ENCODE peak calls at places on chromosomes 1 and 21, in nine cellular contexts. One of them, this sample, is unnamed.

GRCh38 chr1:75614455-75615379 is 3.8 kb upstream of the SLC44A5 start:
- DNase-seq in HCT116: peak; percentile 19
- DNase-seq in GM23248: peak; percentile 50
- DNase-seq in GM23338: peak; percentile 93
- DNase-seq in hepatocyte: peak; percentile 77
- DNase-seq in PC-3: peak; percentile 11
- DNase-seq in MM.1S: peak; percentile 79
- DNase-seq in SK-N-SH: peak; percentile 86
- DNase-seq in neural progenitor cell: peak; percentile 90
- DNase-seq in this sample: no peak

GRCh38 chr1:226203693-226204092 is 17.2 kb upstream of the ACBD3 start:
- DNase-seq in HCT116: no peak
- DNase-seq in GM23248: no peak
- DNase-seq in GM23338: no peak
- DNase-seq in hepatocyte: no peak
- DNase-seq in PC-3: no peak
- DNase-seq in MM.1S: no peak
- DNase-seq in SK-N-SH: no peak
- DNase-seq in neural progenitor cell: no peak
- DNase-seq in this sample: peak; percentile 31

GRCh38 chr21:44047996-44048560 is 36.0 kb downstream of the TRAPPC10 start:
- DNase-seq in HCT116: no peak
- DNase-seq in GM23248: no peak
- DNase-seq in GM23338: no peak
- DNase-seq in hepatocyte: no peak
- DNase-seq in PC-3: no peak
- DNase-seq in MM.1S: no peak
- DNase-seq in SK-N-SH: no peak
- DNase-seq in neural progenitor cell: no peak
- DNase-seq in this sample: no peak

GRCh38 chr1:181124206-181124825 is 35.8 kb downstream of the IER5 start:
- DNase-seq in HCT116: no peak
- DNase-seq in GM23248: no peak
- DNase-seq in GM23338: no peak
- DNase-seq in hepatocyte: no peak
- DNase-seq in PC-3: no peak
- DNase-seq in MM.1S: no peak
- DNase-seq in SK-N-SH: no peak
- DNase-seq in neural progenitor cell: no peak
- DNase-seq in this sample: no peak

GRCh38 chr21:42892582-42892930 is 553 bp upstream of the NDUFV3 start:
- DNase-seq in HCT116: no peak
- DNase-seq in GM23248: no peak
- DNase-seq in GM23338: no peak
- DNase-seq in hepatocyte: no peak
- DNase-seq in PC-3: no peak
- DNase-seq in MM.1S: no peak
- DNase-seq in SK-N-SH: no peak
- DNase-seq in neural progenitor cell: no peak
- DNase-seq in this sample: no peak

GRCh38 chr1:188706742-188707141 is 1770.9 kb downstream of the BRINP3 start:
- DNase-seq in HCT116: peak; percentile 91
- DNase-seq in GM23248: peak; percentile 4
- DNase-seq in GM23338: no peak
- DNase-seq in hepatocyte: peak; percentile 6
- DNase-seq in PC-3: peak; percentile 90
- DNase-seq in MM.1S: no peak
- DNase-seq in SK-N-SH: no peak
- DNase-seq in neural progenitor cell: no peak
- DNase-seq in this sample: no peak

GRCh38 chr1:245179706-245180105 is 24.9 kb downstream of the KIF26B start:
- DNase-seq in HCT116: no peak
- DNase-seq in GM23248: no peak
- DNase-seq in GM23338: no peak
- DNase-seq in hepatocyte: no peak
- DNase-seq in PC-3: no peak
- DNase-seq in MM.1S: no peak
- DNase-seq in SK-N-SH: peak; percentile 48
- DNase-seq in neural progenitor cell: no peak
- DNase-seq in this sample: no peak

GRCh38 chr1:12600880-12601633 is 17.0 kb downstream of the DHRS3 start:
- DNase-seq in HCT116: no peak
- DNase-seq in GM23248: peak; percentile 36
- DNase-seq in GM23338: peak; percentile 81
- DNase-seq in hepatocyte: peak; percentile 61
- DNase-seq in PC-3: peak; percentile 51
- DNase-seq in MM.1S: peak; percentile 28
- DNase-seq in SK-N-SH: peak; percentile 44
- DNase-seq in neural progenitor cell: peak; percentile 75
- DNase-seq in this sample: peak; percentile 17

GRCh38 chr1:13541435-13542215 is 27.8 kb upstream of the LRRC38 start:
- DNase-seq in HCT116: no peak
- DNase-seq in GM23248: no peak
- DNase-seq in GM23338: no peak
- DNase-seq in hepatocyte: no peak
- DNase-seq in PC-3: no peak
- DNase-seq in MM.1S: peak; percentile 39
- DNase-seq in SK-N-SH: no peak
- DNase-seq in neural progenitor cell: no peak
- DNase-seq in this sample: no peak

GRCh38 chr1:89198500-89199072 is at the start of gene GBP4:
- DNase-seq in HCT116: no peak
- DNase-seq in GM23248: peak; percentile 28
- DNase-seq in GM23338: peak; percentile 46
- DNase-seq in hepatocyte: peak; percentile 15
- DNase-seq in PC-3: peak; percentile 20
- DNase-seq in MM.1S: peak; percentile 70
- DNase-seq in SK-N-SH: no peak
- DNase-seq in neural progenitor cell: no peak
- DNase-seq in this sample: no peak

GRCh38 chr1:193335797-193336428 is 149.5 kb upstream of the B3GALT2 start:
- DNase-seq in HCT116: no peak
- DNase-seq in GM23248: peak; percentile 56
- DNase-seq in GM23338: peak; percentile 28
- DNase-seq in hepatocyte: no peak
- DNase-seq in PC-3: no peak
- DNase-seq in MM.1S: no peak
- DNase-seq in SK-N-SH: no peak
- DNase-seq in neural progenitor cell: no peak
- DNase-seq in this sample: no peak

GRCh38 chr1:33299461-33300155 is 21.3 kb downstream of the A3GALT2 start:
- DNase-seq in HCT116: no peak
- DNase-seq in GM23248: no peak
- DNase-seq in GM23338: no peak
- DNase-seq in hepatocyte: no peak
- DNase-seq in PC-3: no peak
- DNase-seq in MM.1S: no peak
- DNase-seq in SK-N-SH: no peak
- DNase-seq in neural progenitor cell: no peak
- DNase-seq in this sample: no peak

DNA sequence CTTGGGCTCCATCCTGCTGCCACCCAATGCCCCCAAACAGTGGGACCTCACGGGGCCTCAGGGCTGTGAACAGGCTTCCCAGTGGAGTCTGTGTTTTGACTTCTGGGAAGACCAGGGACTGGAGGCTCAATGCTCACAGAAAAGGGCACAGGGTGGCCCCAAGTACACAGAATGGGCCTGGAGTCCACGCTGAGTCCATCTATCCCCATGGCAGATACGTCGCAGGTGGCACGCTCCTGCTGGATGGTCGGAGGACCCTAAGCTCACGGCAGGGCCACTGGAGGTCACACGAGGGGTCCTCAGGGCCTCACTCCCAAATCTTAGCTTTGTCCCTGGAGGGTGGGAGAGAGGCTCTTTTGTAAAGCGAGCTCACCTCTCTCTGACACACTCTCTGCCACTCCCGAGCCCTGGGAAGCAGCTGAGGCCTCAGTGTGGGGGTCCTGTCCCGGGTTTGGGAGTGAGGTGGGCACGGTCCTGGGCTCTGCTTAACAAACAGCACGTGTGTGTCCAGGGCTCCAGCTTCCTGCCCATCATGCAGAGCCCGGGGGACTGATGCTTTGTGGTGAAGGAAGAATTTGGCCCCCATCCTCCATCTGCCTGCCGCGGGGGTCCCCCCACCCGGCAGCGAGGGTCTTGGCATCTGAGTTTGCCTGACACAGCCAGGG is 27.2 kb upstream of the TTC34 start:
- DNase-seq in HCT116: no peak
- DNase-seq in GM23248: no peak
- DNase-seq in GM23338: no peak
- DNase-seq in hepatocyte: no peak
- DNase-seq in PC-3: no peak
- DNase-seq in MM.1S: no peak
- DNase-seq in SK-N-SH: no peak
- DNase-seq in neural progenitor cell: no peak
- DNase-seq in this sample: no peak
- H2AFZ ChIP-seq in HCT116: no peak overlapping the region
- H2AFZ ChIP-seq in GM23248: no peak overlapping the region
- H2AFZ ChIP-seq in GM23338: no peak overlapping the region
- H2AFZ ChIP-seq in hepatocyte: no peak overlapping the region
- H2AFZ ChIP-seq in PC-3: no peak overlapping the region
- H2AFZ ChIP-seq in MM.1S: no peak overlapping the region
- H2AFZ ChIP-seq in SK-N-SH: no peak overlapping the region
- H2AFZ ChIP-seq in neural progenitor cell: no peak overlapping the region
- H2AFZ ChIP-seq in this sample: no peak overlapping the region

DNA sequence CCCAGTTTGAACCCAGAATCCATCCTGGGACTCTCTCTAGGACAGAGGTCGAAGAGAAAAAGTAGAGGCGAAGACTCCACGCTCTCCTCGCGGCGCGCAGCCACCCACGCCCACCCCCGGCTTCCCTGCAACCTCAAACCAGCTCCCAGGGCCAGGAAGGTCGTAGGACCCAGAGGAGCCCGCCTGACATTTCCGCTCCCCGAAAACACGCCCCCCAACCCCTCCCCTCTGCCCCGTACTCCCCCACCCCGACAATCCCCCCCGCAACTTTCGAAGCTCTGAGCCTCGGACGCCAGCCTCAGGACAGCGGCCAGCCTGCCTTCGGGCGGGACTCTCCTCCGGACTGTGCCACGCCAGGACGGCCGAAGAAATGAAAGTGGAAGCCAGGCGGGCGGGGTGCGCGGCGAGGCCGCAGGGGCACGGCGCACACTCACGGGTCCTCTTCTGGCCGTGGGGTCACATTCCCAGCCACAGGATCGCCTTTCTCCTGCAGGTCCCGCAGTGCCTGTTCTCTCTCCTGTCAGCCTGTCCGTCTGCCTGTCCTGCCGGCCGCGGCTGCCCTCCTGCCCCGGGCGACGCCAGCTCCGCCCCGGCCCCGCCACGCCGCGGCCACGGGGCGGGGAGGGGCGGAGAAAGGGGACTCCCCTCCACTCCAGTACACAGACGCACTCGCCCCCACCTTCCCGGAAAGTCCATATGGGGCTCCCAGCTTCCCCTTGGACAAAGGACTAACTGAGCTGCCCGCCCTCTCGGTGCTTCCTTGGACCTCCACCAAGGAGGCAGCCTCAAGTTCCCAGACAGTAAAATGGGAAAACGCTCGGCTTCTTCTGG is at the start of gene MOB3C:
- DNase-seq in HCT116: no peak
- DNase-seq in GM23248: peak; percentile 88
- DNase-seq in GM23338: peak; percentile 80
- DNase-seq in hepatocyte: peak; percentile 84
- DNase-seq in PC-3: peak; percentile 71
- DNase-seq in MM.1S: peak; percentile 55
- DNase-seq in SK-N-SH: peak; percentile 89
- DNase-seq in neural progenitor cell: peak; percentile 82
- DNase-seq in this sample: peak; percentile 57
- TF ChIP-seq EZH2phosphoT487 in HCT116: no peak
- TF ChIP-seq EZH2phosphoT487 in GM23248: no peak
- TF ChIP-seq EZH2phosphoT487 in GM23338: no peak
- TF ChIP-seq EZH2phosphoT487 in hepatocyte: no peak
- TF ChIP-seq EZH2phosphoT487 in PC-3: no peak
- TF ChIP-seq EZH2phosphoT487 in MM.1S: no peak
- TF ChIP-seq EZH2phosphoT487 in SK-N-SH: no peak
- TF ChIP-seq EZH2phosphoT487 in neural progenitor cell: no peak
- TF ChIP-seq EZH2phosphoT487 in this sample: no peak

GRCh38 chr1:236304682-236305081 is 22.9 kb upstream of the ERO1B start:
- DNase-seq in HCT116: no peak
- DNase-seq in GM23248: no peak
- DNase-seq in GM23338: no peak
- DNase-seq in hepatocyte: no peak
- DNase-seq in PC-3: no peak
- DNase-seq in MM.1S: no peak
- DNase-seq in SK-N-SH: no peak
- DNase-seq in neural progenitor cell: no peak
- DNase-seq in this sample: no peak

GRCh38 chr1:236303675-236304074 is 21.9 kb upstream of the ERO1B start:
- DNase-seq in HCT116: no peak
- DNase-seq in GM23248: no peak
- DNase-seq in GM23338: peak; percentile 30
- DNase-seq in hepatocyte: no peak
- DNase-seq in PC-3: no peak
- DNase-seq in MM.1S: no peak
- DNase-seq in SK-N-SH: no peak
- DNase-seq in neural progenitor cell: peak; percentile 23
- DNase-seq in this sample: peak; percentile 45

GRCh38 chr1:236311040-236311439 is 29.3 kb upstream of the ERO1B start:
- DNase-seq in HCT116: no peak
- DNase-seq in GM23248: no peak
- DNase-seq in GM23338: no peak
- DNase-seq in hepatocyte: no peak
- DNase-seq in PC-3: no peak
- DNase-seq in MM.1S: no peak
- DNase-seq in SK-N-SH: no peak
- DNase-seq in neural progenitor cell: peak; percentile 18
- DNase-seq in this sample: peak; percentile 27

GRCh38 chr1:236308827-236309226 is 27.1 kb upstream of the ERO1B start:
- DNase-seq in HCT116: no peak
- DNase-seq in GM23248: no peak
- DNase-seq in GM23338: no peak
- DNase-seq in hepatocyte: no peak
- DNase-seq in PC-3: no peak
- DNase-seq in MM.1S: no peak
- DNase-seq in SK-N-SH: no peak
- DNase-seq in neural progenitor cell: no peak
- DNase-seq in this sample: no peak

GRCh38 chr1:236307437-236307836 is 25.7 kb upstream of the ERO1B start:
- DNase-seq in HCT116: no peak
- DNase-seq in GM23248: no peak
- DNase-seq in GM23338: no peak
- DNase-seq in hepatocyte: no peak
- DNase-seq in PC-3: no peak
- DNase-seq in MM.1S: no peak
- DNase-seq in SK-N-SH: no peak
- DNase-seq in neural progenitor cell: peak; percentile 57
- DNase-seq in this sample: no peak
- H2AFZ ChIP-seq in HCT116: no peak overlapping the region
- H2AFZ ChIP-seq in GM23248: no peak overlapping the region
- H2AFZ ChIP-seq in GM23338: no peak overlapping the region
- H2AFZ ChIP-seq in hepatocyte: no peak overlapping the region
- H2AFZ ChIP-seq in PC-3: no peak overlapping the region
- H2AFZ ChIP-seq in MM.1S: no peak overlapping the region
- H2AFZ ChIP-seq in SK-N-SH: no peak overlapping the region
- H2AFZ ChIP-seq in neural progenitor cell: no peak overlapping the region
- H2AFZ ChIP-seq in this sample: no peak overlapping the region

DNA sequence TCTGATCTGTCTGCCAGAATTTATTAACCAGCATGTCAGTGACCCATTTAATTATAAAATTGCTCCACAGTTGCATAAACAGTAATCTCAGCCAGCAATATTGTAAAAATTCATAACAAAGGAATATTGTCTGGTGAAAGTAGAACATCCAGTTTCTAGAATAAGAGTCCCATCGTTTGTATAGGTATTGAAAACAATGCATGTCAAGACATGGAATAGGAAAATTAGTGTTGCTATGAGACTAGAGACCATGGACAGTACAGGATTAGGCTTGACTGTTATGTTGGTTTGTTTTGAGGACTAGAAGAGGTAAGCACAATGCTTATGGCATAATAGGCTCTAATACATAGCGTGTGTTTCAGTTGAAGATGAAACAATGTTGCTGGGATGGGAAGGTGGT is 37.1 kb downstream of the ATF6 start:
- DNase-seq in HCT116: no peak
- DNase-seq in GM23248: no peak
- DNase-seq in GM23338: no peak
- DNase-seq in hepatocyte: no peak
- DNase-seq in PC-3: no peak
- DNase-seq in MM.1S: no peak
- DNase-seq in SK-N-SH: no peak
- DNase-seq in neural progenitor cell: no peak
- DNase-seq in this sample: no peak
- TF ChIP-seq EZH2phosphoT487 in HCT116: no peak
- TF ChIP-seq EZH2phosphoT487 in GM23248: no peak
- TF ChIP-seq EZH2phosphoT487 in GM23338: no peak
- TF ChIP-seq EZH2phosphoT487 in hepatocyte: no peak
- TF ChIP-seq EZH2phosphoT487 in PC-3: no peak
- TF ChIP-seq EZH2phosphoT487 in MM.1S: no peak
- TF ChIP-seq EZH2phosphoT487 in SK-N-SH: no peak
- TF ChIP-seq EZH2phosphoT487 in neural progenitor cell: no peak
- TF ChIP-seq EZH2phosphoT487 in this sample: no peak